ENCODE peak calls at places on chromosomes 1 and 21, in eight cellular contexts. One of them, this sample, is unnamed.

GRCh38 chr21:15968911-15969310 is 239.1 kb downstream of the USP25 start:
- DNase-seq in mammary epithelial cell: no peak
- DNase-seq in A549: no peak
- DNase-seq in activated naive CD4-positive, alpha-beta T cell: no peak
- DNase-seq in stimulated activated CD8-positive, alpha-beta memory T cell treated with anti-CD3 and anti-CD28 coated beads, Interleukin-15, amount 100 ng/mL, for 24 hours: no peak
- DNase-seq in NCI-H1694 treated with DMSO at 0.1 percent for 48 hours: no peak
- DNase-seq in HTR-8/SVneo: no peak
- DNase-seq in neural crest cell: no peak
- DNase-seq in this sample: no peak

GRCh38 chr1:198007687-198008627 is 90.8 kb downstream of the LHX9 start:
- DNase-seq in mammary epithelial cell: no peak
- DNase-seq in neural crest cell: no peak
- DNase-seq in activated naive CD4-positive, alpha-beta T cell: no peak
- DNase-seq in A549: no peak
- DNase-seq in stimulated activated CD8-positive, alpha-beta memory T cell treated with anti-CD3 and anti-CD28 coated beads, Interleukin-15, amount 100 ng/mL, for 24 hours: no peak
- DNase-seq in HTR-8/SVneo: no peak
- DNase-seq in NCI-H1694 treated with DMSO at 0.1 percent for 48 hours: no peak
- DNase-seq in this sample: no peak

GRCh38 chr1:101993703-101994102 is 3.0 kb downstream of the OLFM3 start:
- DNase-seq in neural crest cell: no peak
- DNase-seq in activated naive CD4-positive, alpha-beta T cell: no peak
- DNase-seq in HTR-8/SVneo: no peak
- DNase-seq in A549: peak; percentile 3
- DNase-seq in NCI-H1694 treated with DMSO at 0.1 percent for 48 hours: no peak
- DNase-seq in mammary epithelial cell: no peak
- DNase-seq in stimulated activated CD8-positive, alpha-beta memory T cell treated with anti-CD3 and anti-CD28 coated beads, Interleukin-15, amount 100 ng/mL, for 24 hours: no peak
- DNase-seq in this sample: no peak

GRCh38 chr1:25031601-25031965 is 101.5 kb upstream of the RUNX3 start:
- DNase-seq in stimulated activated CD8-positive, alpha-beta memory T cell treated with anti-CD3 and anti-CD28 coated beads, Interleukin-15, amount 100 ng/mL, for 24 hours: no peak
- DNase-seq in HTR-8/SVneo: no peak
- DNase-seq in mammary epithelial cell: no peak
- DNase-seq in A549: no peak
- DNase-seq in neural crest cell: no peak
- DNase-seq in activated naive CD4-positive, alpha-beta T cell: no peak
- DNase-seq in NCI-H1694 treated with DMSO at 0.1 percent for 48 hours: no peak
- DNase-seq in this sample: no peak

GRCh38 chr21:35350965-35351364 is 301.9 kb upstream of the RUNX1 start:
- DNase-seq in neural crest cell: no peak
- DNase-seq in mammary epithelial cell: peak; percentile 42
- DNase-seq in A549: no peak
- DNase-seq in stimulated activated CD8-positive, alpha-beta memory T cell treated with anti-CD3 and anti-CD28 coated beads, Interleukin-15, amount 100 ng/mL, for 24 hours: no peak
- DNase-seq in HTR-8/SVneo: no peak
- DNase-seq in NCI-H1694 treated with DMSO at 0.1 percent for 48 hours: no peak
- DNase-seq in activated naive CD4-positive, alpha-beta T cell: no peak
- DNase-seq in this sample: no peak

GRCh38 chr1:86194491-86195034 is 38.0 kb upstream of the COL24A1 start:
- DNase-seq in A549: no peak
- DNase-seq in HTR-8/SVneo: no peak
- DNase-seq in activated naive CD4-positive, alpha-beta T cell: no peak
- DNase-seq in stimulated activated CD8-positive, alpha-beta memory T cell treated with anti-CD3 and anti-CD28 coated beads, Interleukin-15, amount 100 ng/mL, for 24 hours: no peak
- DNase-seq in neural crest cell: no peak
- DNase-seq in NCI-H1694 treated with DMSO at 0.1 percent for 48 hours: no peak
- DNase-seq in mammary epithelial cell: no peak
- DNase-seq in this sample: no peak

GRCh38 chr1:161307230-161307768 is 2.5 kb downstream of the MPZ start:
- DNase-seq in activated naive CD4-positive, alpha-beta T cell: no peak
- DNase-seq in stimulated activated CD8-positive, alpha-beta memory T cell treated with anti-CD3 and anti-CD28 coated beads, Interleukin-15, amount 100 ng/mL, for 24 hours: no peak
- DNase-seq in mammary epithelial cell: no peak
- DNase-seq in neural crest cell: no peak
- DNase-seq in NCI-H1694 treated with DMSO at 0.1 percent for 48 hours: no peak
- DNase-seq in HTR-8/SVneo: no peak
- DNase-seq in A549: peak; percentile 29
- DNase-seq in this sample: no peak

GRCh38 chr1:234219711-234220110 is 153.5 kb upstream of the COA6 start:
- DNase-seq in activated naive CD4-positive, alpha-beta T cell: no peak
- DNase-seq in neural crest cell: no peak
- DNase-seq in stimulated activated CD8-positive, alpha-beta memory T cell treated with anti-CD3 and anti-CD28 coated beads, Interleukin-15, amount 100 ng/mL, for 24 hours: no peak
- DNase-seq in NCI-H1694 treated with DMSO at 0.1 percent for 48 hours: no peak
- DNase-seq in HTR-8/SVneo: no peak
- DNase-seq in mammary epithelial cell: no peak
- DNase-seq in A549: no peak
- DNase-seq in this sample: no peak

GRCh38 chr1:208461680-208462079 is 217.5 kb upstream of the PLXNA2 start:
- DNase-seq in neural crest cell: no peak
- DNase-seq in HTR-8/SVneo: no peak
- DNase-seq in NCI-H1694 treated with DMSO at 0.1 percent for 48 hours: no peak
- DNase-seq in stimulated activated CD8-positive, alpha-beta memory T cell treated with anti-CD3 and anti-CD28 coated beads, Interleukin-15, amount 100 ng/mL, for 24 hours: no peak
- DNase-seq in activated naive CD4-positive, alpha-beta T cell: no peak
- DNase-seq in mammary epithelial cell: no peak
- DNase-seq in A549: peak; percentile 7
- DNase-seq in this sample: no peak

GRCh38 chr1:75954594-75954993 is 22.4 kb upstream of the ASB17 start:
- DNase-seq in NCI-H1694 treated with DMSO at 0.1 percent for 48 hours: no peak
- DNase-seq in mammary epithelial cell: peak; percentile 78
- DNase-seq in stimulated activated CD8-positive, alpha-beta memory T cell treated with anti-CD3 and anti-CD28 coated beads, Interleukin-15, amount 100 ng/mL, for 24 hours: no peak
- DNase-seq in HTR-8/SVneo: no peak
- DNase-seq in A549: peak; percentile 21
- DNase-seq in neural crest cell: no peak
- DNase-seq in activated naive CD4-positive, alpha-beta T cell: no peak
- DNase-seq in this sample: no peak

GRCh38 chr1:60984066-60984799 is 98.1 kb upstream of the NFIA start:
- DNase-seq in neural crest cell: no peak
- DNase-seq in mammary epithelial cell: peak; percentile 63
- DNase-seq in stimulated activated CD8-positive, alpha-beta memory T cell treated with anti-CD3 and anti-CD28 coated beads, Interleukin-15, amount 100 ng/mL, for 24 hours: no peak
- DNase-seq in HTR-8/SVneo: no peak
- DNase-seq in NCI-H1694 treated with DMSO at 0.1 percent for 48 hours: no peak
- DNase-seq in activated naive CD4-positive, alpha-beta T cell: no peak
- DNase-seq in A549: no peak
- DNase-seq in this sample: no peak

GRCh38 chr1:36034692-36035091 is 49.2 kb upstream of the TEKT2 start:
- DNase-seq in A549: peak; percentile 21
- DNase-seq in stimulated activated CD8-positive, alpha-beta memory T cell treated with anti-CD3 and anti-CD28 coated beads, Interleukin-15, amount 100 ng/mL, for 24 hours: no peak
- DNase-seq in HTR-8/SVneo: peak; percentile 7
- DNase-seq in NCI-H1694 treated with DMSO at 0.1 percent for 48 hours: no peak
- DNase-seq in neural crest cell: no peak
- DNase-seq in activated naive CD4-positive, alpha-beta T cell: no peak
- DNase-seq in mammary epithelial cell: peak; percentile 92
- DNase-seq in this sample: no peak

GRCh38 chr1:8520483-8520966 is 202.6 kb downstream of the SLC45A1 start:
- DNase-seq in HTR-8/SVneo: no peak
- DNase-seq in stimulated activated CD8-positive, alpha-beta memory T cell treated with anti-CD3 and anti-CD28 coated beads, Interleukin-15, amount 100 ng/mL, for 24 hours: no peak
- DNase-seq in NCI-H1694 treated with DMSO at 0.1 percent for 48 hours: no peak
- DNase-seq in A549: no peak
- DNase-seq in mammary epithelial cell: peak; percentile 33
- DNase-seq in activated naive CD4-positive, alpha-beta T cell: no peak
- DNase-seq in neural crest cell: no peak
- DNase-seq in this sample: no peak

GRCh38 chr1:235275223-235275622 is 52.8 kb downstream of the ARID4B start:
- DNase-seq in stimulated activated CD8-positive, alpha-beta memory T cell treated with anti-CD3 and anti-CD28 coated beads, Interleukin-15, amount 100 ng/mL, for 24 hours: no peak
- DNase-seq in A549: no peak
- DNase-seq in NCI-H1694 treated with DMSO at 0.1 percent for 48 hours: no peak
- DNase-seq in mammary epithelial cell: no peak
- DNase-seq in neural crest cell: no peak
- DNase-seq in activated naive CD4-positive, alpha-beta T cell: no peak
- DNase-seq in HTR-8/SVneo: no peak
- DNase-seq in this sample: no peak

GRCh38 chr1:9705337-9706098 is 54.0 kb downstream of the PIK3CD start:
- DNase-seq in stimulated activated CD8-positive, alpha-beta memory T cell treated with anti-CD3 and anti-CD28 coated beads, Interleukin-15, amount 100 ng/mL, for 24 hours: no peak
- DNase-seq in HTR-8/SVneo: no peak
- DNase-seq in NCI-H1694 treated with DMSO at 0.1 percent for 48 hours: no peak
- DNase-seq in activated naive CD4-positive, alpha-beta T cell: no peak
- DNase-seq in A549: no peak
- DNase-seq in neural crest cell: no peak
- DNase-seq in mammary epithelial cell: no peak
- DNase-seq in this sample: no peak

GRCh38 chr1:192544983-192545393 is 30.6 kb upstream of the RGS1 start:
- DNase-seq in activated naive CD4-positive, alpha-beta T cell: no peak
- DNase-seq in HTR-8/SVneo: no peak
- DNase-seq in stimulated activated CD8-positive, alpha-beta memory T cell treated with anti-CD3 and anti-CD28 coated beads, Interleukin-15, amount 100 ng/mL, for 24 hours: no peak
- DNase-seq in NCI-H1694 treated with DMSO at 0.1 percent for 48 hours: no peak
- DNase-seq in A549: no peak
- DNase-seq in mammary epithelial cell: peak; percentile 56
- DNase-seq in neural crest cell: no peak
- DNase-seq in this sample: no peak

GRCh38 chr21:45258476-45258875 is 29.2 kb downstream of the POFUT2 start:
- DNase-seq in activated naive CD4-positive, alpha-beta T cell: no peak
- DNase-seq in mammary epithelial cell: no peak
- DNase-seq in stimulated activated CD8-positive, alpha-beta memory T cell treated with anti-CD3 and anti-CD28 coated beads, Interleukin-15, amount 100 ng/mL, for 24 hours: no peak
- DNase-seq in HTR-8/SVneo: no peak
- DNase-seq in NCI-H1694 treated with DMSO at 0.1 percent for 48 hours: no peak
- DNase-seq in A549: no peak
- DNase-seq in neural crest cell: no peak
- DNase-seq in this sample: no peak

GRCh38 chr1:195934839-195935557 is 673.2 kb downstream of the KCNT2 start:
- DNase-seq in mammary epithelial cell: no peak
- DNase-seq in A549: no peak
- DNase-seq in activated naive CD4-positive, alpha-beta T cell: no peak
- DNase-seq in NCI-H1694 treated with DMSO at 0.1 percent for 48 hours: peak; percentile 73
- DNase-seq in HTR-8/SVneo: no peak
- DNase-seq in stimulated activated CD8-positive, alpha-beta memory T cell treated with anti-CD3 and anti-CD28 coated beads, Interleukin-15, amount 100 ng/mL, for 24 hours: no peak
- DNase-seq in neural crest cell: no peak
- DNase-seq in this sample: no peak

GRCh38 chr1:156414440-156415064 is 45.5 kb downstream of the RHBG start:
- DNase-seq in activated naive CD4-positive, alpha-beta T cell: no peak
- DNase-seq in A549: no peak
- DNase-seq in stimulated activated CD8-positive, alpha-beta memory T cell treated with anti-CD3 and anti-CD28 coated beads, Interleukin-15, amount 100 ng/mL, for 24 hours: no peak
- DNase-seq in mammary epithelial cell: no peak
- DNase-seq in HTR-8/SVneo: no peak
- DNase-seq in NCI-H1694 treated with DMSO at 0.1 percent for 48 hours: no peak
- DNase-seq in neural crest cell: peak; percentile 67
- DNase-seq in this sample: no peak

GRCh38 chr1:101259744-101260148 is 22.9 kb downstream of the S1PR1 start:
- DNase-seq in stimulated activated CD8-positive, alpha-beta memory T cell treated with anti-CD3 and anti-CD28 coated beads, Interleukin-15, amount 100 ng/mL, for 24 hours: no peak
- DNase-seq in neural crest cell: no peak
- DNase-seq in mammary epithelial cell: peak; percentile 84
- DNase-seq in A549: peak; percentile 49
- DNase-seq in NCI-H1694 treated with DMSO at 0.1 percent for 48 hours: no peak
- DNase-seq in activated naive CD4-positive, alpha-beta T cell: no peak
- DNase-seq in HTR-8/SVneo: no peak
- DNase-seq in this sample: no peak

GRCh38 chr1:178939328-178939727 is 68.5 kb upstream of the ANGPTL1 start:
- DNase-seq in activated naive CD4-positive, alpha-beta T cell: no peak
- DNase-seq in stimulated activated CD8-positive, alpha-beta memory T cell treated with anti-CD3 and anti-CD28 coated beads, Interleukin-15, amount 100 ng/mL, for 24 hours: no peak
- DNase-seq in neural crest cell: no peak
- DNase-seq in HTR-8/SVneo: no peak
- DNase-seq in mammary epithelial cell: no peak
- DNase-seq in NCI-H1694 treated with DMSO at 0.1 percent for 48 hours: no peak
- DNase-seq in A549: no peak
- DNase-seq in this sample: no peak

GRCh38 chr1:61993331-61993961 is 201.2 kb upstream of the L1TD1 start:
- DNase-seq in stimulated activated CD8-positive, alpha-beta memory T cell treated with anti-CD3 and anti-CD28 coated beads, Interleukin-15, amount 100 ng/mL, for 24 hours: no peak
- DNase-seq in mammary epithelial cell: peak; percentile 99
- DNase-seq in NCI-H1694 treated with DMSO at 0.1 percent for 48 hours: no peak
- DNase-seq in activated naive CD4-positive, alpha-beta T cell: no peak
- DNase-seq in neural crest cell: no peak
- DNase-seq in HTR-8/SVneo: no peak
- DNase-seq in A549: peak; percentile 6
- DNase-seq in this sample: no peak

GRCh38 chr1:116521186-116521585 is 49.6 kb downstream of the CD58 start:
- DNase-seq in mammary epithelial cell: no peak
- DNase-seq in HTR-8/SVneo: no peak
- DNase-seq in stimulated activated CD8-positive, alpha-beta memory T cell treated with anti-CD3 and anti-CD28 coated beads, Interleukin-15, amount 100 ng/mL, for 24 hours: no peak
- DNase-seq in A549: no peak
- DNase-seq in activated naive CD4-positive, alpha-beta T cell: no peak
- DNase-seq in neural crest cell: no peak
- DNase-seq in NCI-H1694 treated with DMSO at 0.1 percent for 48 hours: no peak
- DNase-seq in this sample: no peak

GRCh38 chr1:43932786-43933385 is 715 bp upstream of the ARTN start:
- DNase-seq in neural crest cell: no peak
- DNase-seq in HTR-8/SVneo: no peak
- DNase-seq in NCI-H1694 treated with DMSO at 0.1 percent for 48 hours: no peak
- DNase-seq in mammary epithelial cell: peak; percentile 70
- DNase-seq in stimulated activated CD8-positive, alpha-beta memory T cell treated with anti-CD3 and anti-CD28 coated beads, Interleukin-15, amount 100 ng/mL, for 24 hours: no peak
- DNase-seq in activated naive CD4-positive, alpha-beta T cell: no peak
- DNase-seq in A549: no peak
- DNase-seq in this sample: no peak

GRCh38 chr21:29501451-29501850 is 202.7 kb downstream of the BACH1 start:
- DNase-seq in HTR-8/SVneo: no peak
- DNase-seq in mammary epithelial cell: no peak
- DNase-seq in neural crest cell: no peak
- DNase-seq in stimulated activated CD8-positive, alpha-beta memory T cell treated with anti-CD3 and anti-CD28 coated beads, Interleukin-15, amount 100 ng/mL, for 24 hours: no peak
- DNase-seq in activated naive CD4-positive, alpha-beta T cell: no peak
- DNase-seq in A549: no peak
- DNase-seq in NCI-H1694 treated with DMSO at 0.1 percent for 48 hours: no peak
- DNase-seq in this sample: no peak

GRCh38 chr1:101509370-101509769 is 272.6 kb downstream of the S1PR1 start:
- DNase-seq in HTR-8/SVneo: no peak
- DNase-seq in activated naive CD4-positive, alpha-beta T cell: no peak
- DNase-seq in mammary epithelial cell: no peak
- DNase-seq in NCI-H1694 treated with DMSO at 0.1 percent for 48 hours: no peak
- DNase-seq in A549: no peak
- DNase-seq in stimulated activated CD8-positive, alpha-beta memory T cell treated with anti-CD3 and anti-CD28 coated beads, Interleukin-15, amount 100 ng/mL, for 24 hours: no peak
- DNase-seq in neural crest cell: no peak
- DNase-seq in this sample: no peak

GRCh38 chr1:45507195-45507594 is 7.1 kb downstream of the MMACHC start:
- DNase-seq in stimulated activated CD8-positive, alpha-beta memory T cell treated with anti-CD3 and anti-CD28 coated beads, Interleukin-15, amount 100 ng/mL, for 24 hours: no peak
- DNase-seq in mammary epithelial cell: no peak
- DNase-seq in neural crest cell: no peak
- DNase-seq in HTR-8/SVneo: no peak
- DNase-seq in NCI-H1694 treated with DMSO at 0.1 percent for 48 hours: no peak
- DNase-seq in activated naive CD4-positive, alpha-beta T cell: no peak
- DNase-seq in A549: peak; percentile 36
- DNase-seq in this sample: no peak

This sample was measured in esophagus squamous epithelium.